ENCODE peak calls at places on chromosomes 11 and 22, in seven cellular contexts. One of them, this sample, is unnamed.

GRCh38 chr11:128156486-128156885 is 430.9 kb downstream of the ETS1 start:
- DNase-seq in spleen: no peak
- DNase-seq in cerebellum: no peak
- DNase-seq in activated CD4-positive, alpha-beta T cell treated with anti-CD3 and anti-CD28 coated beads for 24 hours: no peak
- DNase-seq in effector CD4-positive, alpha-beta T cell: no peak
- DNase-seq in NCI-H1417: no peak
- DNase-seq in transverse colon: no peak
- DNase-seq in this sample: no peak

GRCh38 chr22:23074451-23074850 is 4.1 kb downstream of the GNAZ start:
- DNase-seq in spleen: peak
- DNase-seq in cerebellum: no peak
- DNase-seq in activated CD4-positive, alpha-beta T cell treated with anti-CD3 and anti-CD28 coated beads for 24 hours: no peak
- DNase-seq in effector CD4-positive, alpha-beta T cell: no peak
- DNase-seq in NCI-H1417: no peak
- DNase-seq in transverse colon: no peak
- DNase-seq in this sample: no peak

GRCh38 chr11:88292156-88292844 is 45.2 kb downstream of the CTSC start:
- DNase-seq in spleen: no peak
- DNase-seq in cerebellum: no peak
- DNase-seq in activated CD4-positive, alpha-beta T cell treated with anti-CD3 and anti-CD28 coated beads for 24 hours: no peak
- DNase-seq in effector CD4-positive, alpha-beta T cell: no peak
- DNase-seq in NCI-H1417: no peak
- DNase-seq in transverse colon: peak
- DNase-seq in this sample: no peak

GRCh38 chr22:30607939-30608338 is 965 bp downstream of the TCN2 start:
- DNase-seq in spleen: no peak
- DNase-seq in cerebellum: no peak
- DNase-seq in activated CD4-positive, alpha-beta T cell treated with anti-CD3 and anti-CD28 coated beads for 24 hours: no peak
- DNase-seq in effector CD4-positive, alpha-beta T cell: no peak
- DNase-seq in NCI-H1417: no peak
- DNase-seq in transverse colon: no peak
- DNase-seq in this sample: no peak

GRCh38 chr22:38760477-38761201 is 4.8 kb upstream of the SUN2 start:
- DNase-seq in spleen: no peak
- DNase-seq in cerebellum: no peak
- DNase-seq in activated CD4-positive, alpha-beta T cell treated with anti-CD3 and anti-CD28 coated beads for 24 hours: no peak
- DNase-seq in effector CD4-positive, alpha-beta T cell: no peak
- DNase-seq in NCI-H1417: peak
- DNase-seq in transverse colon: no peak
- DNase-seq in this sample: no peak

GRCh38 chr22:20645954-20646353 is 128.0 kb upstream of the SERPIND1 start:
- DNase-seq in spleen: no peak
- DNase-seq in cerebellum: no peak
- DNase-seq in activated CD4-positive, alpha-beta T cell treated with anti-CD3 and anti-CD28 coated beads for 24 hours: no peak
- DNase-seq in effector CD4-positive, alpha-beta T cell: no peak
- DNase-seq in NCI-H1417: no peak
- DNase-seq in transverse colon: no peak
- DNase-seq in this sample: no peak

GRCh38 chr11:17267576-17267975 is 9.0 kb upstream of the NUCB2 start:
- DNase-seq in spleen: no peak
- DNase-seq in cerebellum: no peak
- DNase-seq in activated CD4-positive, alpha-beta T cell treated with anti-CD3 and anti-CD28 coated beads for 24 hours: no peak
- DNase-seq in effector CD4-positive, alpha-beta T cell: no peak
- DNase-seq in NCI-H1417: no peak
- DNase-seq in transverse colon: no peak
- DNase-seq in this sample: no peak

GRCh38 chr11:32137263-32137662 is 46.4 kb downstream of the RCN1 start:
- DNase-seq in spleen: no peak
- DNase-seq in cerebellum: no peak
- DNase-seq in activated CD4-positive, alpha-beta T cell treated with anti-CD3 and anti-CD28 coated beads for 24 hours: no peak
- DNase-seq in effector CD4-positive, alpha-beta T cell: no peak
- DNase-seq in NCI-H1417: no peak
- DNase-seq in transverse colon: no peak
- DNase-seq in this sample: no peak

GRCh38 chr11:12731841-12732336 is 57.7 kb downstream of the TEAD1 start:
- DNase-seq in spleen: no peak
- DNase-seq in cerebellum: no peak
- DNase-seq in activated CD4-positive, alpha-beta T cell treated with anti-CD3 and anti-CD28 coated beads for 24 hours: no peak
- DNase-seq in effector CD4-positive, alpha-beta T cell: no peak
- DNase-seq in NCI-H1417: no peak
- DNase-seq in transverse colon: no peak
- DNase-seq in this sample: no peak

GRCh38 chr11:88555018-88555828 is 217.7 kb upstream of the CTSC start:
- DNase-seq in spleen: no peak
- DNase-seq in cerebellum: no peak
- DNase-seq in activated CD4-positive, alpha-beta T cell treated with anti-CD3 and anti-CD28 coated beads for 24 hours: no peak
- DNase-seq in effector CD4-positive, alpha-beta T cell: no peak
- DNase-seq in NCI-H1417: no peak
- DNase-seq in transverse colon: no peak
- DNase-seq in this sample: no peak

GRCh38 chr11:128733440-128734115 is 39.7 kb downstream of the FLI1 start:
- DNase-seq in spleen: no peak
- DNase-seq in cerebellum: no peak
- DNase-seq in activated CD4-positive, alpha-beta T cell treated with anti-CD3 and anti-CD28 coated beads for 24 hours: no peak
- DNase-seq in effector CD4-positive, alpha-beta T cell: no peak
- DNase-seq in NCI-H1417: no peak
- DNase-seq in transverse colon: peak
- DNase-seq in this sample: no peak

GRCh38 chr22:36739185-36739584 is 35.6 kb upstream of the CACNG2 start:
- DNase-seq in spleen: no peak
- DNase-seq in cerebellum: no peak
- DNase-seq in activated CD4-positive, alpha-beta T cell treated with anti-CD3 and anti-CD28 coated beads for 24 hours: no peak
- DNase-seq in effector CD4-positive, alpha-beta T cell: no peak
- DNase-seq in NCI-H1417: no peak
- DNase-seq in transverse colon: no peak
- DNase-seq in this sample: no peak

GRCh38 chr22:17542452-17542851 is 20.8 kb upstream of the SLC25A18 start:
- DNase-seq in spleen: no peak
- DNase-seq in cerebellum: no peak
- DNase-seq in activated CD4-positive, alpha-beta T cell treated with anti-CD3 and anti-CD28 coated beads for 24 hours: no peak
- DNase-seq in effector CD4-positive, alpha-beta T cell: no peak
- DNase-seq in NCI-H1417: no peak
- DNase-seq in transverse colon: no peak
- DNase-seq in this sample: no peak

GRCh38 chr11:58922475-58922874 is 16.8 kb upstream of the GLYATL1 start:
- DNase-seq in spleen: no peak
- DNase-seq in cerebellum: no peak
- DNase-seq in activated CD4-positive, alpha-beta T cell treated with anti-CD3 and anti-CD28 coated beads for 24 hours: no peak
- DNase-seq in effector CD4-positive, alpha-beta T cell: no peak
- DNase-seq in NCI-H1417: no peak
- DNase-seq in transverse colon: no peak
- DNase-seq in this sample: no peak

GRCh38 chr22:24099661-24100060 is 81.6 kb upstream of the SUSD2 start:
- DNase-seq in spleen: peak
- DNase-seq in cerebellum: no peak
- DNase-seq in activated CD4-positive, alpha-beta T cell treated with anti-CD3 and anti-CD28 coated beads for 24 hours: no peak
- DNase-seq in effector CD4-positive, alpha-beta T cell: no peak
- DNase-seq in NCI-H1417: no peak
- DNase-seq in transverse colon: no peak
- DNase-seq in this sample: no peak

GRCh38 chr11:61738776-61739175 is 13.7 kb upstream of the MYRF start:
- DNase-seq in spleen: no peak
- DNase-seq in cerebellum: no peak
- DNase-seq in activated CD4-positive, alpha-beta T cell treated with anti-CD3 and anti-CD28 coated beads for 24 hours: no peak
- DNase-seq in effector CD4-positive, alpha-beta T cell: no peak
- DNase-seq in NCI-H1417: no peak
- DNase-seq in transverse colon: no peak
- DNase-seq in this sample: no peak

GRCh38 chr11:102489469-102490145 is 37.0 kb upstream of the TMEM123 start:
- DNase-seq in spleen: no peak
- DNase-seq in cerebellum: no peak
- DNase-seq in activated CD4-positive, alpha-beta T cell treated with anti-CD3 and anti-CD28 coated beads for 24 hours: no peak
- DNase-seq in effector CD4-positive, alpha-beta T cell: no peak
- DNase-seq in NCI-H1417: no peak
- DNase-seq in transverse colon: no peak
- DNase-seq in this sample: no peak

GRCh38 chr11:74288161-74288560 is 23.3 kb downstream of the P4HA3 start:
- DNase-seq in spleen: no peak
- DNase-seq in cerebellum: no peak
- DNase-seq in activated CD4-positive, alpha-beta T cell treated with anti-CD3 and anti-CD28 coated beads for 24 hours: no peak
- DNase-seq in effector CD4-positive, alpha-beta T cell: no peak
- DNase-seq in NCI-H1417: no peak
- DNase-seq in transverse colon: no peak
- DNase-seq in this sample: no peak

GRCh38 chr11:72589802-72590761 is 84.1 kb downstream of the PDE2A start:
- DNase-seq in spleen: peak
- DNase-seq in cerebellum: no peak
- DNase-seq in activated CD4-positive, alpha-beta T cell treated with anti-CD3 and anti-CD28 coated beads for 24 hours: peak
- DNase-seq in effector CD4-positive, alpha-beta T cell: peak
- DNase-seq in NCI-H1417: no peak
- DNase-seq in transverse colon: peak
- DNase-seq in this sample: no peak

GRCh38 chr22:26786398-26786797 is 129.0 kb downstream of the MIAT start:
- DNase-seq in spleen: no peak
- DNase-seq in cerebellum: no peak
- DNase-seq in activated CD4-positive, alpha-beta T cell treated with anti-CD3 and anti-CD28 coated beads for 24 hours: no peak
- DNase-seq in effector CD4-positive, alpha-beta T cell: no peak
- DNase-seq in NCI-H1417: no peak
- DNase-seq in transverse colon: no peak
- DNase-seq in this sample: no peak

GRCh38 chr11:10748241-10748640 is 2.8 kb upstream of the CTR9 start:
- DNase-seq in spleen: no peak
- DNase-seq in cerebellum: no peak
- DNase-seq in activated CD4-positive, alpha-beta T cell treated with anti-CD3 and anti-CD28 coated beads for 24 hours: no peak
- DNase-seq in effector CD4-positive, alpha-beta T cell: no peak
- DNase-seq in NCI-H1417: no peak
- DNase-seq in transverse colon: no peak
- DNase-seq in this sample: no peak

GRCh38 chr22:31105282-31105929 is 2.0 kb downstream of the SELENOM start:
- DNase-seq in spleen: peak
- DNase-seq in cerebellum: no peak
- DNase-seq in activated CD4-positive, alpha-beta T cell treated with anti-CD3 and anti-CD28 coated beads for 24 hours: no peak
- DNase-seq in effector CD4-positive, alpha-beta T cell: no peak
- DNase-seq in NCI-H1417: no peak
- DNase-seq in transverse colon: no peak
- DNase-seq in this sample: no peak

GRCh38 chr22:48802576-48802975 is 1025.1 kb downstream of the BRD1 start:
- DNase-seq in spleen: peak
- DNase-seq in cerebellum: no peak
- DNase-seq in activated CD4-positive, alpha-beta T cell treated with anti-CD3 and anti-CD28 coated beads for 24 hours: no peak
- DNase-seq in effector CD4-positive, alpha-beta T cell: no peak
- DNase-seq in NCI-H1417: no peak
- DNase-seq in transverse colon: no peak
- DNase-seq in this sample: no peak

GRCh38 chr22:44668190-44668885 is 33.7 kb upstream of the PRR5 start:
- DNase-seq in spleen: peak
- DNase-seq in cerebellum: peak
- DNase-seq in activated CD4-positive, alpha-beta T cell treated with anti-CD3 and anti-CD28 coated beads for 24 hours: no peak
- DNase-seq in effector CD4-positive, alpha-beta T cell: peak
- DNase-seq in NCI-H1417: no peak
- DNase-seq in transverse colon: no peak
- DNase-seq in this sample: no peak

GRCh38 chr22:44263547-44263946 is 49.2 kb downstream of the SHISAL1 start:
- DNase-seq in spleen: peak
- DNase-seq in cerebellum: no peak
- DNase-seq in activated CD4-positive, alpha-beta T cell treated with anti-CD3 and anti-CD28 coated beads for 24 hours: no peak
- DNase-seq in effector CD4-positive, alpha-beta T cell: no peak
- DNase-seq in NCI-H1417: no peak
- DNase-seq in transverse colon: no peak
- DNase-seq in this sample: no peak

GRCh38 chr11:70297341-70297740 is 26.9 kb downstream of the PPFIA1 start:
- DNase-seq in spleen: no peak
- DNase-seq in cerebellum: no peak
- DNase-seq in activated CD4-positive, alpha-beta T cell treated with anti-CD3 and anti-CD28 coated beads for 24 hours: no peak
- DNase-seq in effector CD4-positive, alpha-beta T cell: no peak
- DNase-seq in NCI-H1417: no peak
- DNase-seq in transverse colon: no peak
- DNase-seq in this sample: no peak

GRCh38 chr11:103257360-103257759 is 148.1 kb downstream of the DYNC2H1 start:
- DNase-seq in spleen: no peak
- DNase-seq in cerebellum: peak
- DNase-seq in activated CD4-positive, alpha-beta T cell treated with anti-CD3 and anti-CD28 coated beads for 24 hours: no peak
- DNase-seq in effector CD4-positive, alpha-beta T cell: no peak
- DNase-seq in NCI-H1417: no peak
- DNase-seq in transverse colon: no peak
- DNase-seq in this sample: peak

GRCh38 chr11:44755553-44756505 is 29.1 kb downstream of the TSPAN18 start:
- DNase-seq in spleen: no peak
- DNase-seq in cerebellum: no peak
- DNase-seq in activated CD4-positive, alpha-beta T cell treated with anti-CD3 and anti-CD28 coated beads for 24 hours: no peak
- DNase-seq in effector CD4-positive, alpha-beta T cell: no peak
- DNase-seq in NCI-H1417: no peak
- DNase-seq in transverse colon: peak
- DNase-seq in this sample: no peak

GRCh38 chr22:30640839-30641430 is 5.4 kb downstream of the SLC35E4 start:
- DNase-seq in spleen: no peak
- DNase-seq in cerebellum: no peak
- DNase-seq in activated CD4-positive, alpha-beta T cell treated with anti-CD3 and anti-CD28 coated beads for 24 hours: no peak
- DNase-seq in effector CD4-positive, alpha-beta T cell: no peak
- DNase-seq in NCI-H1417: no peak
- DNase-seq in transverse colon: no peak
- DNase-seq in this sample: no peak

GRCh38 chr11:9748361-9748970 is 84.6 kb downstream of the SWAP70 start:
- DNase-seq in spleen: no peak
- DNase-seq in cerebellum: no peak
- DNase-seq in activated CD4-positive, alpha-beta T cell treated with anti-CD3 and anti-CD28 coated beads for 24 hours: peak
- DNase-seq in effector CD4-positive, alpha-beta T cell: peak
- DNase-seq in NCI-H1417: no peak
- DNase-seq in transverse colon: peak
- DNase-seq in this sample: peak

GRCh38 chr11:62652156-62653006 is 721 bp downstream of the INTS5 start:
- DNase-seq in spleen: peak
- DNase-seq in cerebellum: no peak
- DNase-seq in activated CD4-positive, alpha-beta T cell treated with anti-CD3 and anti-CD28 coated beads for 24 hours: no peak
- DNase-seq in effector CD4-positive, alpha-beta T cell: peak
- DNase-seq in NCI-H1417: no peak
- DNase-seq in transverse colon: no peak
- DNase-seq in this sample: no peak

GRCh38 chr11:111272420-111272819 is 25.9 kb upstream of the POU2AF3 start:
- DNase-seq in spleen: no peak
- DNase-seq in cerebellum: no peak
- DNase-seq in activated CD4-positive, alpha-beta T cell treated with anti-CD3 and anti-CD28 coated beads for 24 hours: no peak
- DNase-seq in effector CD4-positive, alpha-beta T cell: no peak
- DNase-seq in NCI-H1417: no peak
- DNase-seq in transverse colon: no peak
- DNase-seq in this sample: no peak